ENCODE peak calls at places on chromosomes 3 and 15, in eight cellular contexts. I is HS-27A; V is stimulated activated CD8-positive, alpha-beta memory T cell treated with anti-CD3 and anti-CD28 coated beads, Interleukin-15, amount 100 ng/mL, for 4 hours; M is HS-5; U is K562; X is T1000; T is MM.1S; E is dermis blood vessel endothelial cell. N is an unnamed sample.

GRCh38 chr3:148955544-148956346 is 35.6 kb upstream of the GYG1 start:
- DNase-seq in E (peak; percentile 86), V (no peak), M (peak; percentile 78), T (peak; percentile 52), U (no peak), X (no peak), I (peak; percentile 71), N (peak; percentile 93)

GRCh38 chr3:130857336-130858026 is 36.4 kb upstream of the ATP2C1 start:
- DNase-seq in M (no peak), U (no peak), X (no peak), T (no peak), I (no peak), V (no peak), E (no peak), N (no peak)

GRCh38 chr3:4852780-4853748 is 126.2 kb upstream of the BHLHE40 start:
- DNase-seq in I (no peak), V (no peak), U (no peak), T (no peak), E (peak; percentile 79), X (no peak), M (no peak), N (no peak)

GRCh38 chr3:119639494-119640350 is 20.7 kb downstream of the POPDC2 start:
- DNase-seq in T (peak; percentile 35), I (no peak), M (no peak), U (no peak), X (no peak), E (no peak), V (no peak), N (peak; percentile 49)

GRCh38 chr15:48307586-48307985 is 23.6 kb upstream of the DUT start:
- DNase-seq in M (no peak), T (no peak), U (no peak), V (no peak), E (no peak), I (no peak), X (no peak), N (peak; percentile 3)

GRCh38 chr3:107212709-107213664 is 164.3 kb upstream of the CCDC54 start:
- DNase-seq in M (no peak), X (no peak), U (no peak), V (no peak), E (no peak), I (no peak), T (no peak), N (no peak)

GRCh38 chr3:56251343-56251945 is 216.8 kb downstream of the ERC2 start:
- DNase-seq in T (peak; percentile 62), U (peak; percentile 24), X (no peak), M (peak; percentile 43), I (peak; percentile 45), V (no peak), E (peak; percentile 64), N (peak; percentile 64)

GRCh38 chr3:129087138-129087702 is 26.6 kb downstream of the GP9 start:
- DNase-seq in E (peak; percentile 63), V (no peak), X (no peak), T (no peak), I (no peak), U (no peak), M (no peak), N (peak; percentile 11)

GRCh38 chr15:58147151-58147550 is 9.0 kb downstream of the AQP9 start:
- DNase-seq in X (no peak), M (peak; percentile 69), U (no peak), T (no peak), I (no peak), E (no peak), V (no peak), N (peak; percentile 73)

GRCh38 chr3:50806806-50807205 is 132.1 kb downstream of the DOCK3 start:
- DNase-seq in U (no peak), T (no peak), X (peak; percentile 14), V (no peak), I (no peak), E (no peak), M (no peak), N (no peak)

GRCh38 chr15:97986781-97987180 is 26.3 kb downstream of the ARRDC4 start:
- DNase-seq in I (no peak), T (no peak), U (no peak), V (no peak), X (no peak), M (no peak), E (no peak), N (no peak)

GRCh38 chr3:58804914-58805313 is 138.3 kb upstream of the FAM3D start:
- DNase-seq in E (no peak), U (no peak), M (no peak), V (no peak), I (no peak), X (no peak), T (no peak), N (no peak)

GRCh38 chr3:156631323-156631722 is 43.1 kb upstream of the TIPARP start:
- DNase-seq in T (no peak), M (no peak), U (no peak), I (no peak), V (no peak), E (no peak), X (no peak), N (no peak)

GRCh38 chr15:39594056-39594763 is 13.3 kb downstream of the THBS1 start:
- DNase-seq in X (no peak), V (no peak), U (no peak), M (no peak), E (peak; percentile 61), I (no peak), T (no peak), N (peak; percentile 20)

GRCh38 chr15:34055868-34056595 is 17.0 kb upstream of the AVEN start:
- DNase-seq in E (peak; percentile 77), U (no peak), X (no peak), M (no peak), I (peak; percentile 88), T (no peak), V (no peak), N (peak; percentile 44)

GRCh38 chr3:9205345-9206143 is 43.9 kb downstream of the SRGAP3 start:
- DNase-seq in X (no peak), E (no peak), M (no peak), V (no peak), T (no peak), U (no peak), I (no peak), N (no peak)

GRCh38 chr3:151156618-151157216 is 46.3 kb downstream of the GPR171 start:
- DNase-seq in X (no peak), V (no peak), M (peak; percentile 36), I (peak; percentile 9), U (peak; percentile 44), E (peak; percentile 78), T (peak; percentile 81), N (peak; percentile 69)

GRCh38 chr3:8503871-8504610 is 2.4 kb downstream of the LMCD1 start:
- DNase-seq in T (no peak), V (no peak), E (peak; percentile 13), X (no peak), U (no peak), I (no peak), M (no peak), N (peak; percentile 36)

GRCh38 chr3:62622553-62623174 is 249.3 kb upstream of the FEZF2 start:
- DNase-seq in U (peak; percentile 25), M (peak; percentile 41), T (peak; percentile 57), E (peak; percentile 78), X (no peak), I (no peak), V (no peak), N (peak; percentile 77)

GRCh38 chr3:65194044-65194714 is 506.4 kb upstream of the ADAMTS9 start:
- DNase-seq in T (no peak), V (no peak), X (no peak), E (no peak), I (no peak), M (no peak), U (no peak), N (no peak)

GRCh38 chr15:63986185-63986680 is 60.1 kb downstream of the DAPK2 start:
- DNase-seq in E (no peak), M (no peak), X (no peak), I (no peak), T (no peak), U (no peak), V (no peak), N (no peak)

GRCh38 chr15:65303687-65304392 is 637 bp upstream of the RNU5B-1 start:
- DNase-seq in T (no peak), U (no peak), X (no peak), E (peak; percentile 57), V (no peak), M (peak; percentile 38), I (peak; percentile 50), N (peak; percentile 57)

GRCh38 chr3:120450914-120451669 is at the start of gene FSTL1:
- DNase-seq in M (no peak), V (no peak), T (no peak), X (peak; percentile 45), E (peak; percentile 76), I (no peak), U (no peak), N (peak; percentile 66)

GRCh38 chr3:16290007-16290826 is 25.2 kb downstream of the OXNAD1 start:
- DNase-seq in V (no peak), M (no peak), E (peak; percentile 79), U (peak; percentile 55), X (no peak), I (peak; percentile 20), T (peak; percentile 32), N (peak; percentile 64)

GRCh38 chr3:139528281-139528680 is 11.3 kb downstream of the RBP1 start:
- DNase-seq in T (no peak), M (no peak), V (no peak), E (no peak), U (no peak), I (no peak), X (no peak), N (no peak)

GRCh38 chr3:193962986-193963683 is 172.8 kb upstream of the HES1 start:
- DNase-seq in X (no peak), I (no peak), E (no peak), T (peak; percentile 97), M (no peak), U (no peak), V (no peak), N (no peak)

GRCh38 chr3:55750525-55750924 is 263.4 kb upstream of the WNT5A start:
- DNase-seq in I (peak; percentile 88), U (no peak), E (no peak), T (no peak), V (no peak), M (peak; percentile 95), X (peak; percentile 54), N (peak; percentile 66)

GRCh38 chr15:68204361-68204760 is 771 bp downstream of the CALML4 start:
- DNase-seq in I (no peak), U (no peak), T (no peak), V (no peak), E (no peak), X (no peak), M (no peak), N (no peak)

GRCh38 chr3:13088020-13089006 is 15.1 kb upstream of the IQSEC1 start:
- DNase-seq in I (no peak), M (no peak), U (no peak), X (no peak), T (peak; percentile 26), V (no peak), E (no peak), N (no peak)

GRCh38 chr15:39230205-39230916 is 350.5 kb upstream of the THBS1 start:
- DNase-seq in X (no peak), M (no peak), T (no peak), U (no peak), E (peak; percentile 100), V (no peak), I (no peak), N (peak; percentile 74)

GRCh38 chr15:98324341-98324970 is 323.9 kb upstream of the IGF1R start:
- DNase-seq in U (no peak), X (peak; percentile 3), E (no peak), T (no peak), M (no peak), I (no peak), V (no peak), N (no peak)

N was measured in fibroblast of mammary gland.